ENCODE peak calls at places on chromosomes 7 and 10, in six cellular contexts. One of them, this sample, is unnamed.

GRCh38 chr7:86833360-86833759 is 189.7 kb downstream of the GRM3 start:
- DNase-seq in HepG2: no peak
- DNase-seq in HCT116: no peak
- DNase-seq in K562: no peak
- DNase-seq in SK-N-SH: no peak
- DNase-seq in GM12878: no peak
- DNase-seq in this sample: no peak

GRCh38 chr7:127383123-127383835 is 9.2 kb downstream of the ZNF800 start:
- DNase-seq in HepG2: no peak
- DNase-seq in HCT116: no peak
- DNase-seq in GM12878: no peak
- DNase-seq in K562: peak; percentile 46
- DNase-seq in SK-N-SH: no peak
- DNase-seq in this sample: peak; percentile 42

GRCh38 chr10:77737608-77738007 is 100.0 kb upstream of the KCNMA1 start:
- DNase-seq in SK-N-SH: no peak
- DNase-seq in HCT116: peak; percentile 31
- DNase-seq in GM12878: no peak
- DNase-seq in HepG2: no peak
- DNase-seq in K562: no peak
- DNase-seq in this sample: no peak

GRCh38 chr7:134431805-134432204 is 27.1 kb downstream of the AKR1B1 start:
- DNase-seq in K562: no peak
- DNase-seq in SK-N-SH: peak; percentile 39
- DNase-seq in HepG2: peak; percentile 15
- DNase-seq in HCT116: no peak
- DNase-seq in GM12878: no peak
- DNase-seq in this sample: no peak

GRCh38 chr7:140778568-140778967 is 82.1 kb downstream of the NDUFB2 start:
- DNase-seq in K562: no peak
- DNase-seq in HepG2: no peak
- DNase-seq in GM12878: no peak
- DNase-seq in SK-N-SH: no peak
- DNase-seq in HCT116: no peak
- DNase-seq in this sample: no peak

GRCh38 chr10:65949543-65949942 is 976.3 kb upstream of the LRRTM3 start:
- DNase-seq in HCT116: no peak
- DNase-seq in K562: no peak
- DNase-seq in GM12878: no peak
- DNase-seq in SK-N-SH: no peak
- DNase-seq in HepG2: no peak
- DNase-seq in this sample: no peak

GRCh38 chr7:77498659-77499379 is 38.3 kb upstream of the PTPN12 start:
- DNase-seq in GM12878: no peak
- DNase-seq in HCT116: no peak
- DNase-seq in K562: no peak
- DNase-seq in SK-N-SH: no peak
- DNase-seq in HepG2: no peak
- DNase-seq in this sample: no peak

GRCh38 chr7:113963356-113963755 is 44.5 kb upstream of the PPP1R3A start:
- DNase-seq in HepG2: no peak
- DNase-seq in GM12878: no peak
- DNase-seq in SK-N-SH: no peak
- DNase-seq in HCT116: no peak
- DNase-seq in K562: no peak
- DNase-seq in this sample: no peak

GRCh38 chr10:95229724-95230627 is 35.9 kb downstream of the ACSM6 start:
- DNase-seq in HCT116: peak; percentile 78
- DNase-seq in GM12878: no peak
- DNase-seq in K562: no peak
- DNase-seq in SK-N-SH: no peak
- DNase-seq in HepG2: no peak
- DNase-seq in this sample: peak; percentile 91

GRCh38 chr7:117825132-117825531 is 48.1 kb downstream of the CTTNBP2 start:
- DNase-seq in HCT116: no peak
- DNase-seq in SK-N-SH: no peak
- DNase-seq in K562: no peak
- DNase-seq in HepG2: no peak
- DNase-seq in GM12878: no peak
- DNase-seq in this sample: no peak

GRCh38 chr7:7516662-7517061 is 19.0 kb downstream of the COL28A1 start:
- DNase-seq in K562: no peak
- DNase-seq in SK-N-SH: no peak
- DNase-seq in HepG2: peak; percentile 25
- DNase-seq in GM12878: no peak
- DNase-seq in HCT116: no peak
- DNase-seq in this sample: no peak

GRCh38 chr10:91672021-91672608 is 39.2 kb upstream of the PPP1R3C start:
- DNase-seq in K562: peak; percentile 8
- DNase-seq in HCT116: no peak
- DNase-seq in GM12878: no peak
- DNase-seq in SK-N-SH: peak; percentile 53
- DNase-seq in HepG2: no peak
- DNase-seq in this sample: no peak

GRCh38 chr7:2523941-2524807 is 4.6 kb downstream of the LFNG start:
- DNase-seq in GM12878: no peak
- DNase-seq in HepG2: peak; percentile 62
- DNase-seq in SK-N-SH: peak; percentile 91
- DNase-seq in HCT116: peak; percentile 84
- DNase-seq in K562: peak; percentile 64
- DNase-seq in this sample: no peak
- TF ChIP-seq POLR2AphosphoS5 in GM12878: no peak
- TF ChIP-seq POLR2AphosphoS5 in HepG2: no peak
- TF ChIP-seq POLR2AphosphoS5 in SK-N-SH: no peak
- TF ChIP-seq POLR2AphosphoS5 in HCT116: peak; percentile 59
- TF ChIP-seq POLR2AphosphoS5 in K562: no peak
- TF ChIP-seq POLR2AphosphoS5 in this sample: peak; percentile 44

DNA sequence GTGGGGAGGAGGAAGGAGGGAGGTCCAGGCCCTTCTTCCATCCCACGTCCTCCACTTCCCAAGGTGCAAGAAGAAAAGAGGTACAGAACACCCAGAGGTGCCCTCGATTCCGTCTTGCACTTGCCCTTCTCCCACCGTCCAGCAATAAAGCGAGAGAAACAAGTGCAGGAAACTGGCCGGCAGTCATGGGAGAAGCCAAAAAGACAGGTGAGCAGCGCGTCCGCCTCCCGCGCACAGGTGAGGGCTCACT is 1.3 kb downstream of the C10orf95 start:
- DNase-seq in SK-N-SH: no peak
- DNase-seq in GM12878: no peak
- DNase-seq in HCT116: no peak
- DNase-seq in K562: no peak
- DNase-seq in HepG2: no peak
- DNase-seq in this sample: no peak
- TF ChIP-seq SIN3A in SK-N-SH: no peak
- TF ChIP-seq SIN3A in GM12878: no peak
- TF ChIP-seq SIN3A in HCT116: no peak
- TF ChIP-seq SIN3A in K562: peak; percentile 33
- TF ChIP-seq SIN3A in HepG2: no peak
- TF ChIP-seq SIN3A in this sample: no peak

GRCh38 chr7:157299613-157300405 is 37.0 kb upstream of the DNAJB6 start:
- DNase-seq in SK-N-SH: peak; percentile 71
- DNase-seq in K562: peak; percentile 80
- DNase-seq in HepG2: no peak
- DNase-seq in HCT116: peak; percentile 36
- DNase-seq in GM12878: no peak
- DNase-seq in this sample: no peak

GRCh38 chr7:157300406-157300770 is 36.4 kb upstream of the DNAJB6 start:
- DNase-seq in HepG2: no peak
- DNase-seq in K562: no peak
- DNase-seq in SK-N-SH: peak; percentile 41
- DNase-seq in HCT116: no peak
- DNase-seq in GM12878: no peak
- DNase-seq in this sample: no peak

GRCh38 chr7:157306836-157307533 is 29.8 kb upstream of the DNAJB6 start:
- DNase-seq in HCT116: no peak
- DNase-seq in SK-N-SH: no peak
- DNase-seq in GM12878: no peak
- DNase-seq in HepG2: no peak
- DNase-seq in K562: peak; percentile 8
- DNase-seq in this sample: no peak

GRCh38 chr7:157299317-157299612 is 37.5 kb upstream of the DNAJB6 start:
- DNase-seq in GM12878: no peak
- DNase-seq in HepG2: no peak
- DNase-seq in SK-N-SH: no peak
- DNase-seq in HCT116: no peak
- DNase-seq in K562: no peak
- DNase-seq in this sample: no peak

GRCh38 chr7:157302314-157302711 is 34.5 kb upstream of the DNAJB6 start:
- DNase-seq in SK-N-SH: peak; percentile 49
- DNase-seq in K562: peak; percentile 49
- DNase-seq in HepG2: no peak
- DNase-seq in HCT116: no peak
- DNase-seq in GM12878: peak; percentile 87
- DNase-seq in this sample: no peak
- TF ChIP-seq POLR2AphosphoS5 in SK-N-SH: no peak
- TF ChIP-seq POLR2AphosphoS5 in K562: no peak
- TF ChIP-seq POLR2AphosphoS5 in HepG2: no peak
- TF ChIP-seq POLR2AphosphoS5 in HCT116: no peak
- TF ChIP-seq POLR2AphosphoS5 in GM12878: peak; percentile 39
- TF ChIP-seq POLR2AphosphoS5 in this sample: no peak

DNA sequence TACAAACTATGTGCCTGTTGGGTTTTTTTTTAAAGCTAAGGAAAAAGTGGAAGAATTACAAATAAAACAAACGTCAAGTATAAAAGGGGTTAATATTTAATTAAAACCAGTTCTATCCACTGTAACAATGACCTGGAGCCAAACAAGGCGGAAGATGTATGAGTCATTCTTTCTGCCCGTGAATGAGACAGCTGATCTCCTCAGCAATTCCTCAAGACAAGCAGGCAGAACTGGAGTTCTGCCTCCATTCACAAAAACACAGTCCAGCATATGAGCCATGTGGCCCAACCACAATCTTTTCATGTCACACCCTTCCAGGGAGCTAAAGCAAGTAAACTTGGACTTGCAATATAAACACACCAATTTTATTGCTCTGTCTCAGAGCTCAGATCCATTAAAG is 8.4 kb downstream of the ETV1 start:
- DNase-seq in HepG2: no peak
- DNase-seq in HCT116: peak; percentile 86
- DNase-seq in K562: peak; percentile 77
- DNase-seq in SK-N-SH: peak; percentile 44
- DNase-seq in GM12878: no peak
- DNase-seq in this sample: peak; percentile 86
- TF ChIP-seq SIN3A in HepG2: no peak
- TF ChIP-seq SIN3A in HCT116: peak; percentile 48
- TF ChIP-seq SIN3A in K562: no peak
- TF ChIP-seq SIN3A in SK-N-SH: peak; percentile 97
- TF ChIP-seq SIN3A in GM12878: no peak
- TF ChIP-seq SIN3A in this sample: no peak

DNA sequence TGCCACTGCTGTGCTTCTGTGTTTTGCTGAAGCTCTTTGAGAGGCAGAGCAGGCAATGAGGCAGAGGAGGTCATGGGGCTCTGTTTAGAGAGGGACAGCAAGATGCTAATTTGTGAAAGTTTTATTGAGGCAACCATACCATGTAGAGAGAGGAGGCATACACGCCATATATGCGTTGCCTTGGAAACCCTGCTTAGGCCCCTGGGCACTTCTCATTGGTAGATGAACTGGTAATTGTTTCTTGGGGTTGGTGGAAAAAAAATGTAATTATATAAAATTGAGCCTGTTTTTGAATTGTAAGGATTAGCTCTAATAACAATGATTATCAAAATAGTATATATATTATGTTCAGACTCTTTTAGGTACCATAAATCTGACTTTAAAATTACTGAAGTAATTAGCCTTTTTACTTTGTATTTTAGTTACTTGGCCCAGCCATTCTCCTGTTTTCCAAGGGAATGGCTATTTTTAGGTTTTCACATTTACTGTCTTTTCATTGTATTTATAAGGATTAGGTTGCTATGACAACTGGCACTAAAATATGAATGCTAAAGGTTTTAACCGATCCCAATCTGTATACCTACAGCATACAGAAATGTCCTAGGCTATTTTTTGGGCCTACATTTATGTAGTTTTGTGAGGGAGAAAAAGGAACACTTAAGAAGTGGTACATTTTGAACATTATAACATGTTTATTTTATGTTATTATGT is 52.4 kb downstream of the BZW2 start:
- DNase-seq in HCT116: no peak
- DNase-seq in K562: no peak
- DNase-seq in SK-N-SH: no peak
- DNase-seq in HepG2: no peak
- DNase-seq in GM12878: no peak
- DNase-seq in this sample: no peak
- TF ChIP-seq POLR2AphosphoS5 in HCT116: no peak
- TF ChIP-seq POLR2AphosphoS5 in K562: no peak
- TF ChIP-seq POLR2AphosphoS5 in SK-N-SH: no peak
- TF ChIP-seq POLR2AphosphoS5 in HepG2: no peak
- TF ChIP-seq POLR2AphosphoS5 in GM12878: no peak
- TF ChIP-seq POLR2AphosphoS5 in this sample: no peak

GRCh38 chr7:24715171-24715570 is 42.1 kb downstream of the GSDME start:
- DNase-seq in HCT116: no peak
- DNase-seq in HepG2: no peak
- DNase-seq in K562: no peak
- DNase-seq in SK-N-SH: no peak
- DNase-seq in GM12878: no peak
- DNase-seq in this sample: no peak
- TF ChIP-seq SIN3A in HCT116: no peak
- TF ChIP-seq SIN3A in HepG2: no peak
- TF ChIP-seq SIN3A in K562: no peak
- TF ChIP-seq SIN3A in SK-N-SH: no peak
- TF ChIP-seq SIN3A in GM12878: no peak
- TF ChIP-seq SIN3A in this sample: no peak

DNA sequence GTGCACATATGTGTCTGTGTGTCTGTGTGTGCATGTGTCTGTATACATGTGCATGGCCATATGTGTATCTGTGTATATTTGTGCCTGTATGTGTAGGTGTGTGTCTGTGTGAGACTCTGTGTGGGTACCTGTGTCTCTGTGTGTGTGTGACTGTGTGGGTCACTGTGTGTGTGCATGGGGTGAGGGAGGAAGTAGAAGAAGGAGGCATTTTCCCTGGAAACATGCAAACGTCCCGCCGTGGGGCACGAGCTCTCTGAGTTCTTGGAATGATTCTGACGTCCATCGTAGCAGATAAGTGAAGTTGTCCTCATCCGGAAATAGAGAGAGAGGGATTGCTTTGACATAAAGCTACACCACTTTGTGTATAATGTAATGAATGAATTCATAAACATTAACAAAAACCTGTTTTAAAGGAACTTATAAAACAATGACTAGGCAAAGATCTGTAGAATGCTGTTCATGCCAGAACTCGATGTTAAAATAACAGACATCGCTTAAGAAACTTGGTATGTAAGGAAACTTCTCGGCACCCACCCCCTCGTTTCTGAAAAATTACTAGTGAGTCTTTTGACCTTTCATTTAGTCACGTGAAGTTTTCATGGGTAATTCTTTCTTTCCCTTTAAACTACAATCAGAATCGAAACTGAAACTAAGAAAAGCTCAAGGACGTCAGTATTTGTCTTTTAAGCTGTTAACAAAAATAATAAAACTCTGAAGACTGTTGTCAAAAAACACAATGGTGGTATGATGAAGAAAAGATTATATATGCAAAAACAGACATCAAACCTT is 43.6 kb upstream of the KLF6 start:
- DNase-seq in HepG2: no peak
- DNase-seq in HCT116: no peak
- DNase-seq in GM12878: no peak
- DNase-seq in K562: peak; percentile 33
- DNase-seq in SK-N-SH: no peak
- DNase-seq in this sample: no peak
- TF ChIP-seq POLR2AphosphoS5 in HepG2: no peak
- TF ChIP-seq POLR2AphosphoS5 in HCT116: no peak
- TF ChIP-seq POLR2AphosphoS5 in GM12878: no peak
- TF ChIP-seq POLR2AphosphoS5 in K562: no peak
- TF ChIP-seq POLR2AphosphoS5 in SK-N-SH: no peak
- TF ChIP-seq POLR2AphosphoS5 in this sample: no peak

This sample was measured in Panc1.